ENCODE peak calls at places on chromosome X, in eight cellular contexts. One of them, this sample, is unnamed.

GRCh38 chrX:129931411-129932136 is 25.6 kb downstream of the UTP14A start:
- DNase-seq in left ventricle myocardium inferior: peak
- DNase-seq in stimulated activated CD4-positive, alpha-beta T cell treated with anti-CD3 and anti-CD28 coated beads, Interleukin-2, amount 100 ng/mL, for 24 hours: peak
- DNase-seq in RPMI7951: peak
- DNase-seq in HT-29: peak
- DNase-seq in NCI-H2107: peak
- DNase-seq in AG10803: peak
- DNase-seq in pons: peak
- DNase-seq in this sample: peak

GRCh38 chrX:43939187-43939926 is 33.8 kb downstream of the NDP start:
- DNase-seq in left ventricle myocardium inferior: no peak
- DNase-seq in stimulated activated CD4-positive, alpha-beta T cell treated with anti-CD3 and anti-CD28 coated beads, Interleukin-2, amount 100 ng/mL, for 24 hours: no peak
- DNase-seq in RPMI7951: no peak
- DNase-seq in HT-29: peak
- DNase-seq in NCI-H2107: no peak
- DNase-seq in AG10803: no peak
- DNase-seq in pons: no peak
- DNase-seq in this sample: peak

GRCh38 chrX:42714981-42715688 is 62.8 kb downstream of the PPP1R2C start:
- DNase-seq in left ventricle myocardium inferior: peak
- DNase-seq in stimulated activated CD4-positive, alpha-beta T cell treated with anti-CD3 and anti-CD28 coated beads, Interleukin-2, amount 100 ng/mL, for 24 hours: peak
- DNase-seq in RPMI7951: no peak
- DNase-seq in HT-29: peak
- DNase-seq in NCI-H2107: no peak
- DNase-seq in AG10803: no peak
- DNase-seq in pons: peak
- DNase-seq in this sample: peak

GRCh38 chrX:48531359-48531954 is 8.1 kb upstream of the TBC1D25 start:
- DNase-seq in left ventricle myocardium inferior: no peak
- DNase-seq in stimulated activated CD4-positive, alpha-beta T cell treated with anti-CD3 and anti-CD28 coated beads, Interleukin-2, amount 100 ng/mL, for 24 hours: no peak
- DNase-seq in RPMI7951: peak
- DNase-seq in HT-29: peak
- DNase-seq in NCI-H2107: no peak
- DNase-seq in AG10803: peak
- DNase-seq in pons: no peak
- DNase-seq in this sample: peak

GRCh38 chrX:150517303-150517896 is 51.0 kb upstream of the MTM1 start:
- DNase-seq in left ventricle myocardium inferior: no peak
- DNase-seq in stimulated activated CD4-positive, alpha-beta T cell treated with anti-CD3 and anti-CD28 coated beads, Interleukin-2, amount 100 ng/mL, for 24 hours: no peak
- DNase-seq in RPMI7951: no peak
- DNase-seq in HT-29: no peak
- DNase-seq in NCI-H2107: no peak
- DNase-seq in AG10803: peak
- DNase-seq in pons: no peak
- DNase-seq in this sample: no peak

GRCh38 chrX:9515973-9516538 is 51.2 kb downstream of the TBL1X start:
- DNase-seq in left ventricle myocardium inferior: no peak
- DNase-seq in stimulated activated CD4-positive, alpha-beta T cell treated with anti-CD3 and anti-CD28 coated beads, Interleukin-2, amount 100 ng/mL, for 24 hours: no peak
- DNase-seq in RPMI7951: no peak
- DNase-seq in HT-29: no peak
- DNase-seq in NCI-H2107: no peak
- DNase-seq in AG10803: no peak
- DNase-seq in pons: no peak
- DNase-seq in this sample: no peak

GRCh38 chrX:47941423-47941822 is 62.4 kb downstream of the ZNF182 start:
- DNase-seq in left ventricle myocardium inferior: no peak
- DNase-seq in stimulated activated CD4-positive, alpha-beta T cell treated with anti-CD3 and anti-CD28 coated beads, Interleukin-2, amount 100 ng/mL, for 24 hours: no peak
- DNase-seq in RPMI7951: no peak
- DNase-seq in HT-29: no peak
- DNase-seq in NCI-H2107: no peak
- DNase-seq in AG10803: no peak
- DNase-seq in pons: no peak
- DNase-seq in this sample: no peak

GRCh38 chrX:40406330-40406859 is 174.4 kb upstream of the ATP6AP2 start:
- DNase-seq in left ventricle myocardium inferior: no peak
- DNase-seq in stimulated activated CD4-positive, alpha-beta T cell treated with anti-CD3 and anti-CD28 coated beads, Interleukin-2, amount 100 ng/mL, for 24 hours: no peak
- DNase-seq in RPMI7951: no peak
- DNase-seq in HT-29: no peak
- DNase-seq in NCI-H2107: no peak
- DNase-seq in AG10803: peak
- DNase-seq in pons: peak
- DNase-seq in this sample: no peak

GRCh38 chrX:100194073-100194775 is 215.8 kb downstream of the PCDH19 start:
- DNase-seq in left ventricle myocardium inferior: no peak
- DNase-seq in stimulated activated CD4-positive, alpha-beta T cell treated with anti-CD3 and anti-CD28 coated beads, Interleukin-2, amount 100 ng/mL, for 24 hours: no peak
- DNase-seq in RPMI7951: no peak
- DNase-seq in HT-29: no peak
- DNase-seq in NCI-H2107: no peak
- DNase-seq in AG10803: no peak
- DNase-seq in pons: no peak
- DNase-seq in this sample: no peak

This sample was measured in SK-MEL-5.